ENCODE peak calls at places on chromosomes 2 and 18, in ten cellular contexts. U is cardiac fibroblast, T is KBM-7, B is AML-193, Q is mammary epithelial cell, E is RPMI7951, O is stromal cell of bone marrow, R is heart right ventricle, Z is Caco-2, H is brain microvascular endothelial cell. S is an unnamed sample.

GRCh38 chr18:10377956-10378355 is 76.5 kb upstream of the APCDD1 start:
- DNase-seq in Q (no peak), O (no peak), H (no peak), Z (no peak), R (no peak), U (no peak), T (no peak), E (peak; percentile 37), B (no peak), S (no peak)

GRCh38 chr2:100730290-100730868 is 89.6 kb upstream of the NPAS2 start:
- DNase-seq in T (peak; percentile 47), R (peak; percentile 58), O (peak; percentile 61), E (peak; percentile 83), U (peak; percentile 88), B (peak; percentile 58), Z (peak; percentile 55), H (peak; percentile 76), Q (peak; percentile 74), S (peak; percentile 85)

GRCh38 chr18:72762505-72763122 is 105.2 kb downstream of the NETO1 start:
- DNase-seq in H (peak; percentile 13), B (peak; percentile 67), Z (no peak), R (no peak), E (peak; percentile 52), T (peak; percentile 57), O (peak; percentile 24), Q (peak; percentile 61), U (peak; percentile 70), S (peak; percentile 81)

GRCh38 chr2:216292886-216293291 is 79.4 kb downstream of the MARCHF4 start:
- DNase-seq in E (no peak), R (no peak), T (no peak), Q (no peak), H (no peak), U (peak; percentile 22), O (no peak), Z (no peak), B (no peak), S (peak; percentile 8)

GRCh38 chr2:171432969-171433762 is 624 bp downstream of the METTL8 start:
- DNase-seq in Z (peak; percentile 88), R (no peak), O (no peak), T (peak; percentile 73), B (peak; percentile 25), U (peak; percentile 19), E (peak; percentile 37), H (peak; percentile 14), Q (peak; percentile 85), S (peak; percentile 83)

GRCh38 chr2:190121971-190122370 is 59.4 kb upstream of the MSTN start:
- DNase-seq in U (peak; percentile 34), O (no peak), B (no peak), E (peak; percentile 28), Q (no peak), H (peak; percentile 25), T (peak; percentile 42), Z (no peak), R (no peak), S (peak; percentile 17)

GRCh38 chr2:74843371-74844298 is 9.7 kb downstream of the HK2 start:
- DNase-seq in Z (no peak), U (peak; percentile 92), O (peak; percentile 94), Q (peak; percentile 81), B (no peak), T (no peak), E (peak; percentile 92), R (no peak), H (peak; percentile 70), S (peak; percentile 70)

GRCh38 chr18:23143059-23143831 is 8.0 kb downstream of the CABLES1 start:
- DNase-seq in U (peak; percentile 47), Z (peak; percentile 48), H (no peak), R (peak; percentile 23), T (peak; percentile 63), Q (peak; percentile 80), E (peak; percentile 47), B (peak; percentile 70), O (no peak), S (peak; percentile 77)

GRCh38 chr18:50560681-50561629 is 1.1 kb downstream of the MAPK4 start:
- DNase-seq in T (peak; percentile 16), R (peak; percentile 11), E (no peak), O (no peak), Q (no peak), U (no peak), B (no peak), Z (no peak), H (no peak), S (no peak)

GRCh38 chr2:55014962-55015939 is 35.0 kb downstream of the RTN4 start:
- DNase-seq in B (peak; percentile 58), Z (peak; percentile 77), U (peak; percentile 84), Q (peak; percentile 57), R (no peak), E (peak; percentile 84), H (peak; percentile 48), T (peak; percentile 64), O (peak; percentile 73), S (peak; percentile 82)

GRCh38 chr2:204225633-204226032 is 289.1 kb downstream of the ICOS start:
- DNase-seq in U (no peak), O (no peak), Q (no peak), Z (no peak), R (no peak), B (no peak), H (no peak), E (no peak), T (no peak), S (no peak)

GRCh38 chr2:76270356-76270755 is 559.6 kb upstream of the GCFC2 start:
- DNase-seq in Z (peak; percentile 47), U (no peak), O (no peak), Q (no peak), R (no peak), T (no peak), B (no peak), E (no peak), H (no peak), S (peak; percentile 26)